ENCODE peak calls at places on chromosomes 5 and 9, in eight cellular contexts. D, M, J, B, X, P, L and Q are unnamed samples.

GRCh38 chr9:4225291-4226119 is 74.4 kb downstream of the GLIS3 start:
- DNase-seq in D (no peak), M (no peak), J (peak), B (no peak), X (no peak), P (no peak), L (no peak), Q (no peak)

GRCh38 chr9:117343416-117343815 is 71.4 kb downstream of the ASTN2 start:
- DNase-seq in D (no peak), M (no peak), J (no peak), B (no peak), X (no peak), P (no peak), L (no peak), Q (no peak)

GRCh38 chr9:36149197-36149596 is 12.7 kb downstream of the GLIPR2 start:
- DNase-seq in D (no peak), M (no peak), J (no peak), B (peak), X (no peak), P (peak), L (no peak), Q (no peak)

GRCh38 chr5:168209561-168209960 is 81.9 kb upstream of the WWC1 start:
- DNase-seq in D (no peak), M (no peak), J (no peak), B (no peak), X (no peak), P (peak), L (no peak), Q (no peak)

GRCh38 chr9:3526903-3527652 is 1.3 kb upstream of the RFX3 start:
- DNase-seq in D (peak), M (peak), J (peak), B (peak), X (no peak), P (peak), L (no peak), Q (no peak)

GRCh38 chr5:146345578-146346366 is 7.1 kb downstream of the POU4F3 start:
- DNase-seq in D (no peak), M (peak), J (no peak), B (peak), X (no peak), P (no peak), L (no peak), Q (no peak)

GRCh38 chr5:106699198-106699597 is 971.5 kb downstream of the EFNA5 start:
- DNase-seq in D (no peak), M (peak), J (no peak), B (no peak), X (no peak), P (no peak), L (no peak), Q (no peak)

GRCh38 chr9:110191616-110192015 is 16.3 kb downstream of the C9orf152 start:
- DNase-seq in D (no peak), M (no peak), J (no peak), B (no peak), X (no peak), P (no peak), L (no peak), Q (no peak)

GRCh38 chr5:33091571-33092363 is 349.0 kb upstream of the TARS1 start:
- DNase-seq in D (no peak), M (no peak), J (no peak), B (no peak), X (no peak), P (no peak), L (no peak), Q (no peak)

GRCh38 chr9:100190339-100190738 is 91.3 kb downstream of the INVS start:
- DNase-seq in D (no peak), M (no peak), J (no peak), B (no peak), X (no peak), P (no peak), L (no peak), Q (no peak)

GRCh38 chr5:111967463-111967862 is 210.5 kb upstream of the NREP start:
- DNase-seq in D (no peak), M (no peak), J (no peak), B (no peak), X (no peak), P (no peak), L (no peak), Q (no peak)

GRCh38 chr5:34715711-34716110 is 59.6 kb downstream of the RAI14 start:
- DNase-seq in D (no peak), M (no peak), J (no peak), B (no peak), X (no peak), P (peak), L (no peak), Q (no peak)

DNA sequence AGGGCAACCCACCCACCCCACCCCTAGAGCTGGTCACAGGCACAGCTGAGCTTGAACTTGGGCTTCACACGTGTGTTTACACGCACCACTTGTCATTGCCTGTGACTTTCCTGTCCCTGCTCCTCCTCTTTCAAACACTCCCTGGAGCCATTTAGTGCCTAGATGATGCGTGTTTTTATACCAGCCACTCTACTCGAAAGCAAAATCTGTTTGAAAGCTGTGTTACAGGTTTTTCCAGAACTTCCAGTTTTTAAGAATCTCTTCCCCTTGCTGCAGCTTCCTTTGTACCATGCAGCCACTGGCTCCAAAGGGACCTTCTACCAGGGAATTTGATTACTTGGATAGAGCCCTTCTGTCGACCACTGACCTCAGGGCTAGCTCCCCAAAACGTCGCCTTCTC is 78.8 kb upstream of the SPRY4 start:
- DNase-seq in D (no peak), M (no peak), J (peak), B (no peak), X (no peak), P (no peak), L (no peak), Q (no peak)
- TF ChIP-seq POLR2AphosphoS5 in D (no peak), M (no peak), J (peak), B (no peak), X (no peak), P (no peak), L (no peak), Q (no peak)

GRCh38 chr5:143860211-143860610 is 48.2 kb downstream of the HMHB1 start:
- DNase-seq in D (peak), M (no peak), J (no peak), B (no peak), X (no peak), P (no peak), L (no peak), Q (no peak)

GRCh38 chr5:143865421-143865820 is 53.5 kb downstream of the HMHB1 start:
- DNase-seq in D (no peak), M (no peak), J (no peak), B (no peak), X (no peak), P (no peak), L (no peak), Q (no peak)

GRCh38 chr5:143862260-143862659 is 50.3 kb downstream of the HMHB1 start:
- DNase-seq in D (no peak), M (no peak), J (no peak), B (no peak), X (no peak), P (no peak), L (no peak), Q (no peak)
- H3K9ac ChIP-seq in D (no peak), M (no peak), J (no peak), B (no peak), X (no peak), P (no peak), L (no peak), Q (no peak)

GRCh38 chr9:113388833-113389232 is 12.0 kb upstream of the HDHD3 start:
- DNase-seq in D (no peak), M (no peak), J (no peak), B (no peak), X (no peak), P (no peak), L (no peak), Q (no peak)

GRCh38 chr9:113386571-113387393 is 10.0 kb upstream of the HDHD3 start:
- DNase-seq in D (no peak), M (no peak), J (no peak), B (no peak), X (no peak), P (no peak), L (no peak), Q (no peak)

GRCh38 chr9:113389451-113389850 is 11.6 kb downstream of the ALAD start:
- DNase-seq in D (no peak), M (no peak), J (no peak), B (no peak), X (no peak), P (no peak), L (no peak), Q (no peak)

GRCh38 chr9:113390192-113390960 is 10.7 kb downstream of the ALAD start:
- DNase-seq in D (no peak), M (no peak), J (no peak), B (peak), X (no peak), P (no peak), L (no peak), Q (no peak)

DNA sequence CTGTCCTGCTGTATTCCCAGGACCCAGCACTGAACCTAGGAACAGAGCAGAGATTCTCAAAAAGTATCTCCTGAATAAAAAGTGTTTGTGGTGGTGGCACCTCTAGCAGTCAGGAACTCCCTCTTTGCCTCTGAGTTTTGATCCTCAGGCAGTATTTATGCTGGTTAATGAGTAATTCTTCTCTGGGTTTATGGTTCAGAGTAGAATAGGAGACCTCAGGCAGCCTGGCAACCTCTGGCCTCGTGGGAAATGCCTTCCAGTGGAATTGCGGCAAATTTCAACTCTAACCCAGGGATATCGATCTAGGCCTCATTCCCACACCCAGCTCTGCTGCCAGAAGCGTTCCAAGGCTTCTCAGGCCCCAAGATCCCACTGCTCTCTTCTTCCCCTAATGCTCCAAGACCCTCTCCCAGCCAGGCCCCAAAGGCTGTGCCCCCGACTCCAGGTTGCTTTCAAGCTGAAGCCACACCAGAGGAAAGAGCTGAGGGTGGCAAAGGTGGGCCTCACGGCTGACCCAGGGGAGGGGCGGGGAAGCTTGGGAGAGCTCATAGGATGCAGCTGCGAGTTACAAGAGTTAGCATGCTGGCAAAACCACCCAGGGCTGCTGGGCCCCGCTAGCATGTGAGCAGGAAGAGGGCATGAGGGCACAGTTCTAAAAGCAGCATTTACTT is 10.9 kb upstream of the HDHD3 start:
- DNase-seq in D (peak), M (no peak), J (no peak), B (no peak), X (no peak), P (no peak), L (no peak), Q (no peak)
- TF ChIP-seq POLR2AphosphoS5 in D (peak), M (no peak), J (no peak), B (no peak), X (no peak), P (no peak), L (no peak), Q (no peak)

GRCh38 chr5:151078490-151079262 is 2.2 kb downstream of the TNIP1 start:
- DNase-seq in D (no peak), M (no peak), J (no peak), B (no peak), X (no peak), P (no peak), L (no peak), Q (no peak)
- H3K9ac ChIP-seq in D (peak), M (no peak), J (no peak), B (no peak), X (peak), P (no peak), L (no peak), Q (no peak)

DNA sequence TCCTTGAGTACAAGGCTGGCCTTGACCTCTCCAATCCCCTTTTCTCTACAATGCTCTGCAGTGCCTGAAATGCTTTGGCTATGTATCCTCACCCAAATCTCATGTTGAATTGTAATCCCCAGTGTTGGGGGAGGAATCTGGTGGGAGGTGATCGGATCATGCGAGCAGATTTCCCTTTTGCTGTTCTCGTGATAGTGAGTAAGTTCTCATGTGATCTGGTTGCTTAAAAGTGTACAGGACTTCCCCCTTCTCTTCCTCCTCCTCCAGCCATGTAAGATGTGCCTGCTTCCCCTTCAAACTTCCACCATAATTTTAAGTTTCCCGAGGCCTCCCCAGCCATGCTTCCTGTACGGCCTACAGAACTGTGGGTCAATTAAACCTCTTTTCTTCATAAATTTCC is 28.5 kb upstream of the AKNA start:
- DNase-seq in D (no peak), M (no peak), J (no peak), B (no peak), X (no peak), P (no peak), L (no peak), Q (no peak)
- TF ChIP-seq POLR2AphosphoS5 in D (no peak), M (no peak), J (no peak), B (no peak), X (no peak), P (no peak), L (no peak), Q (no peak)

GRCh38 chr9:124040186-124040920 is 28.8 kb downstream of the LHX2 start:
- DNase-seq in D (no peak), M (no peak), J (no peak), B (peak), X (no peak), P (no peak), L (no peak), Q (no peak)
- H3K9ac ChIP-seq in D (no peak), M (no peak), J (no peak), B (no peak), X (no peak), P (no peak), L (no peak), Q (no peak)

GRCh38 chr5:1128977-1129724 is 17.3 kb upstream of the SLC12A7 start:
- DNase-seq in D (no peak), M (no peak), J (no peak), B (no peak), X (no peak), P (no peak), L (no peak), Q (no peak)

GRCh38 chr5:1131191-1131621 is 19.3 kb upstream of the SLC12A7 start:
- DNase-seq in D (no peak), M (no peak), J (no peak), B (no peak), X (no peak), P (no peak), L (no peak), Q (no peak)

GRCh38 chr5:1130218-1130946 is 18.5 kb upstream of the SLC12A7 start:
- DNase-seq in D (no peak), M (no peak), J (no peak), B (no peak), X (no peak), P (no peak), L (no peak), Q (no peak)

GRCh38 chr5:1129725-1130082 is 17.8 kb upstream of the SLC12A7 start:
- DNase-seq in D (no peak), M (no peak), J (no peak), B (no peak), X (no peak), P (no peak), L (no peak), Q (no peak)

GRCh38 chr5:1127991-1128785 is 16.3 kb upstream of the SLC12A7 start:
- DNase-seq in D (no peak), M (no peak), J (no peak), B (no peak), X (no peak), P (no peak), L (no peak), Q (no peak)
- TF ChIP-seq POLR2AphosphoS5 in D (no peak), M (no peak), J (no peak), B (no peak), X (no peak), P (no peak), L (no peak), Q (no peak)